ENCODE peak calls at places on chromosomes 4 and X, in five cellular contexts. S, L, X, B and N are unnamed samples.

GRCh38 chr4:105170703-105171102 is 24.0 kb downstream of the TET2 start:
- DNase-seq in L (no peak), S (no peak), B (no peak), X (no peak), N (no peak)

GRCh38 chrX:34586507-34586906 is 70.6 kb downstream of the TMEM47 start:
- DNase-seq in X (no peak), S (no peak), L (no peak), B (no peak), N (no peak)

GRCh38 chr4:150934022-150934421 is 81.1 kb downstream of the LRBA start:
- DNase-seq in S (no peak), L (no peak), B (no peak), X (no peak), N (no peak)

GRCh38 chrX:288561-288991 is 7.4 kb downstream of the PLCXD1 start:
- DNase-seq in X (peak), B (no peak), S (peak), L (peak), N (no peak)

GRCh38 chr4:46441116-46441859 is 51.4 kb upstream of the GABRA2 start:
- DNase-seq in S (no peak), X (no peak), L (no peak), B (no peak), N (no peak)

GRCh38 chr4:7342581-7343352 is 92.0 kb downstream of the PSAPL1 start:
- DNase-seq in X (peak), S (no peak), L (peak), B (no peak), N (no peak)

GRCh38 chr4:31518796-31519250 is 798.7 kb downstream of the PCDH7 start:
- DNase-seq in S (no peak), X (no peak), L (no peak), B (peak), N (no peak)

GRCh38 chrX:38220024-38220935 is at the start of gene SRPX:
- DNase-seq in B (peak), L (no peak), S (no peak), X (peak), N (peak)

GRCh38 chr4:30753316-30753715 is 33.1 kb downstream of the PCDH7 start:
- DNase-seq in B (no peak), S (no peak), L (no peak), X (no peak), N (no peak)

GRCh38 chr4:75990129-75990528 is 616 bp downstream of the SDAD1 start:
- DNase-seq in S (no peak), B (no peak), X (no peak), L (no peak), N (no peak)

GRCh38 chr4:129350800-129351199 is 254.8 kb downstream of the C4orf33 start:
- DNase-seq in S (no peak), L (no peak), B (no peak), X (no peak), N (no peak)

GRCh38 chrX:144722307-144722706 is 525.0 kb upstream of the SPANXN1 start:
- DNase-seq in L (no peak), S (no peak), B (no peak), X (no peak), N (no peak)

GRCh38 chr4:54513231-54513630 is 144.5 kb upstream of the KIT start:
- DNase-seq in S (no peak), B (no peak), L (peak), X (no peak), N (no peak)

GRCh38 chrX:38435130-38435529 is 82.7 kb downstream of the OTC start:
- DNase-seq in B (no peak), S (no peak), X (no peak), L (no peak), N (no peak)

GRCh38 chrX:135194684-135195083 is 23.5 kb upstream of the CT55 start:
- DNase-seq in S (no peak), X (no peak), B (no peak), L (no peak), N (no peak)

GRCh38 chr4:142416711-142417275 is 429.3 kb downstream of the INPP4B start:
- DNase-seq in S (no peak), L (no peak), X (no peak), B (no peak), N (no peak)

GRCh38 chr4:183011213-183011907 is 87.7 kb upstream of the WWC2 start:
- DNase-seq in S (no peak), L (peak), B (no peak), X (no peak), N (no peak)

GRCh38 chrX:106707771-106708454 is 18.6 kb upstream of the RNF128 start:
- DNase-seq in L (peak), B (peak), X (no peak), S (no peak), N (no peak)

GRCh38 chrX:82218361-82218760 is 1016.5 kb downstream of the SH3BGRL start:
- DNase-seq in X (no peak), B (peak), L (no peak), S (no peak), N (no peak)

GRCh38 chr4:10716163-10716562 is 31.6 kb upstream of the CLNK start:
- DNase-seq in S (no peak), X (no peak), B (no peak), L (no peak), N (no peak)
- TF ChIP-seq CTCF in S (no peak), X (no peak), B (no peak), L (peak), N (no peak)

GRCh38 chrX:104310084-104310483 is 55.4 kb upstream of the ESX1 start:
- DNase-seq in B (peak), X (no peak), L (no peak), S (no peak), N (no peak)
- TF ChIP-seq CTCF in B (peak), X (no peak), L (peak), S (no peak), N (no peak)

GRCh38 chrX:119218198-119218597 is 17.9 kb upstream of the PGRMC1 start:
- DNase-seq in L (no peak), B (no peak), S (no peak), X (no peak), N (no peak)
- TF ChIP-seq CTCF in L (peak), B (peak), S (no peak), X (peak), N (no peak)

GRCh38 chr4:38071801-38072567 is 111.8 kb downstream of the PTTG2 start:
- DNase-seq in B (no peak), X (no peak), S (no peak), L (no peak), N (no peak)
- TF ChIP-seq CTCF in B (no peak), X (no peak), S (no peak), L (no peak), N (no peak)

DNA sequence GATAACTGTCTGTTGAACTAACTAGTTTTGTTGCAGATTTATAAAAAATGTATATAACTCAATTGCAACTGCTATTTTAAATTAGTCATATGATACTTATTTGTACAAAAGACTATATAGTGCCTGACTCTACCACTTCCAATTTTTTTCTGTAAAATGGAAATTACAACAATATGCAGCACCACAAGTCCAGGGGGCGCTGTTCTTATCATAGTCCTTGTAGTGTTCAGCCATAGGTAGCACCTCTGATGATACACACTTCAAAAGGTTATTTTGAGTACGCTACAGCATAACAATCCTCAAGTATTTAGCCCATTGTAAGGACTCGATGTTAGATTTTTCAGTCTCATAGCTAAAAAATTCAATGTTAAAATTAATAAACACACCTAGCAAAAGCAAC is 174.9 kb downstream of the CORIN start:
- DNase-seq in B (peak), S (no peak), X (no peak), L (no peak), N (peak)
- TF ChIP-seq CTCF in B (no peak), S (no peak), X (no peak), L (peak), N (peak)